ENCODE peak calls at places on chromosomes 2 and 18, in seven cellular contexts. P is aorta, Y is GM10248, W is AG10803, B is A172, L is EL, M is LoVo. I is an unnamed sample.

GRCh38 chr2:134657650-134658250 is 61.0 kb downstream of the TMEM163 start:
- DNase-seq in Y (no peak), W (no peak), M (no peak), B (peak; percentile 27), P (no peak), L (peak; percentile 9), I (peak; percentile 6)

GRCh38 chr2:6995406-6996117 is 78.3 kb downstream of the RNF144A start:
- DNase-seq in B (no peak), Y (no peak), P (no peak), M (no peak), W (no peak), L (no peak), I (no peak)

GRCh38 chr2:190863946-190864345 is 16.7 kb upstream of the GLS start:
- DNase-seq in P (no peak), W (peak; percentile 58), L (no peak), Y (no peak), B (no peak), M (no peak), I (no peak)

GRCh38 chr2:20378891-20379519 is 28.4 kb upstream of the PUM2 start:
- DNase-seq in M (peak; percentile 55), W (peak; percentile 80), B (peak; percentile 70), L (peak; percentile 85), Y (no peak), P (peak; percentile 95), I (peak; percentile 79)

GRCh38 chr18:69617888-69618287 is 217.2 kb downstream of the DOK6 start:
- DNase-seq in Y (no peak), P (no peak), M (no peak), L (peak; percentile 1), W (peak; percentile 76), B (no peak), I (no peak)

GRCh38 chr2:122061206-122061605 is 305.8 kb downstream of the TSN start:
- DNase-seq in L (no peak), Y (no peak), B (no peak), M (no peak), P (no peak), W (peak; percentile 5), I (peak; percentile 80)

GRCh38 chr18:67217551-67218166 is 298.9 kb downstream of the DSEL start:
- DNase-seq in P (no peak), M (peak; percentile 52), L (peak; percentile 65), B (peak; percentile 44), Y (peak; percentile 31), W (peak; percentile 75), I (peak; percentile 34)

GRCh38 chr2:182435754-182436153 is 8.9 kb upstream of the PDE1A start:
- DNase-seq in W (peak; percentile 6), M (no peak), Y (no peak), B (no peak), L (peak; percentile 20), P (no peak), I (no peak)

GRCh38 chr18:44039216-44039615 is 641.5 kb upstream of the SETBP1 start:
- DNase-seq in M (no peak), L (no peak), W (no peak), P (no peak), B (no peak), Y (no peak), I (no peak)

GRCh38 chr2:37500031-37500430 is 155.6 kb downstream of the QPCT start:
- DNase-seq in L (peak; percentile 48), Y (no peak), W (peak; percentile 40), P (no peak), B (no peak), M (no peak), I (no peak)

GRCh38 chr2:237674731-237675276 is 47.4 kb downstream of the LRRFIP1 start:
- DNase-seq in Y (peak; percentile 83), L (peak; percentile 79), M (no peak), W (peak; percentile 78), P (peak; percentile 93), B (peak; percentile 75), I (no peak)

GRCh38 chr2:209411718-209412117 is 12.1 kb upstream of the MAP2 start:
- DNase-seq in Y (no peak), M (no peak), P (no peak), W (no peak), B (no peak), L (peak; percentile 13), I (no peak)

GRCh38 chr18:48724455-48724854 is 185.6 kb downstream of the CTIF start:
- DNase-seq in Y (no peak), W (no peak), P (no peak), L (no peak), B (no peak), M (no peak), I (no peak)

GRCh38 chr2:130387804-130388203 is 31.9 kb downstream of the PTPN18 start:
- DNase-seq in Y (no peak), M (no peak), L (no peak), P (no peak), W (no peak), B (no peak), I (no peak)

GRCh38 chr2:54459037-54459441 is 2.9 kb downstream of the SPTBN1 start:
- DNase-seq in L (peak; percentile 50), P (no peak), M (no peak), Y (no peak), W (peak; percentile 78), B (peak; percentile 56), I (peak; percentile 81)

GRCh38 chr2:149080104-149080503 is 41.6 kb downstream of the LYPD6B start:
- DNase-seq in W (peak; percentile 50), Y (no peak), L (no peak), B (no peak), P (no peak), M (no peak), I (no peak)

GRCh38 chr18:13191779-13192178 is 26.8 kb upstream of the LDLRAD4 start:
- DNase-seq in L (no peak), W (no peak), P (no peak), B (no peak), M (no peak), Y (no peak), I (no peak)

GRCh38 chr2:43049836-43050796 is 176.3 kb downstream of the ZFP36L2 start:
- DNase-seq in M (no peak), Y (no peak), P (peak; percentile 52), W (no peak), L (no peak), B (no peak), I (no peak)

GRCh38 chr2:55888941-55889340 is 34.6 kb downstream of the EFEMP1 start:
- DNase-seq in B (no peak), Y (no peak), W (peak; percentile 42), M (no peak), L (peak; percentile 71), P (no peak), I (no peak)

GRCh38 chr2:200509227-200509607 is 651 bp downstream of the KCTD18 start:
- DNase-seq in Y (peak; percentile 32), M (no peak), P (no peak), W (peak; percentile 21), L (peak; percentile 19), B (peak; percentile 13), I (no peak)

GRCh38 chr2:239288951-239289481 is 111.8 kb downstream of the HDAC4 start:
- DNase-seq in Y (peak; percentile 72), P (peak; percentile 36), W (no peak), L (no peak), B (no peak), M (no peak), I (no peak)

GRCh38 chr18:59189746-59190145 is 30.2 kb upstream of the GRP start:
- DNase-seq in W (peak; percentile 34), Y (no peak), L (no peak), M (no peak), P (no peak), B (no peak), I (no peak)

GRCh38 chr2:121211251-121211650 is 73.8 kb downstream of the TFCP2L1 start:
- DNase-seq in L (no peak), W (no peak), P (no peak), M (peak; percentile 51), Y (no peak), B (no peak), I (no peak)

GRCh38 chr2:695111-695510 is 17.9 kb upstream of the TMEM18 start:
- DNase-seq in P (peak; percentile 83), B (no peak), L (no peak), W (no peak), Y (no peak), M (no peak), I (no peak)

GRCh38 chr2:150663143-150663542 is 175.7 kb upstream of the RND3 start:
- DNase-seq in L (peak; percentile 87), W (peak; percentile 92), Y (no peak), B (peak; percentile 90), M (no peak), P (no peak), I (no peak)

GRCh38 chr18:9642799-9643445 is 28.6 kb upstream of the PPP4R1 start:
- DNase-seq in L (peak; percentile 78), B (peak; percentile 46), M (no peak), P (no peak), Y (no peak), W (peak; percentile 42), I (no peak)

GRCh38 chr18:65018184-65018583 is 732.6 kb upstream of the CDH7 start:
- DNase-seq in L (no peak), Y (no peak), W (no peak), M (no peak), B (no peak), P (no peak), I (no peak)

GRCh38 chr18:75160315-75160714 is 48.6 kb downstream of the PTGR3 start:
- DNase-seq in W (peak; percentile 5), M (no peak), L (no peak), P (no peak), Y (no peak), B (no peak), I (no peak)

GRCh38 chr2:185531721-185532120 is 206.9 kb upstream of the FSIP2 start:
- DNase-seq in L (no peak), B (no peak), W (no peak), P (no peak), M (no peak), Y (no peak), I (no peak)

GRCh38 chr2:102637358-102637757 is 18.0 kb downstream of the SLC9A2 start:
- DNase-seq in Y (no peak), B (no peak), L (no peak), W (no peak), P (no peak), M (no peak), I (peak; percentile 60)

GRCh38 chr2:15591373-15591691 is 336 bp upstream of the DDX1 start:
- DNase-seq in M (no peak), L (no peak), W (no peak), P (no peak), Y (no peak), B (no peak), I (peak; percentile 2)

GRCh38 chr2:169862816-169863215 is 35.6 kb downstream of the UBR3 start:
- DNase-seq in P (no peak), B (no peak), W (no peak), M (no peak), L (no peak), Y (no peak), I (no peak)

GRCh38 chr2:226760412-226761194 is 39.0 kb downstream of the IRS1 start:
- DNase-seq in Y (no peak), B (peak; percentile 51), W (peak; percentile 95), P (no peak), M (no peak), L (peak; percentile 97), I (no peak)

GRCh38 chr18:27447530-27447929 is 262.4 kb upstream of the CHST9 start:
- DNase-seq in P (no peak), L (no peak), Y (no peak), W (no peak), M (no peak), B (no peak), I (no peak)

GRCh38 chr2:45353879-45354278 is 257.2 kb downstream of the SRBD1 start:
- DNase-seq in M (peak; percentile 35), P (no peak), L (peak; percentile 97), B (peak; percentile 88), W (peak; percentile 91), Y (peak; percentile 1), I (no peak)

GRCh38 chr18:6414723-6415362 is at the start of gene L3MBTL4:
- DNase-seq in B (no peak), P (no peak), W (no peak), Y (peak; percentile 74), M (peak; percentile 61), L (no peak), I (peak; percentile 1)

GRCh38 chr2:233061007-233061590 is 957 bp downstream of the INPP5D start:
- DNase-seq in W (no peak), L (no peak), B (no peak), Y (peak; percentile 81), P (peak; percentile 26), M (no peak), I (no peak)

GRCh38 chr2:216934623-216935022 is 74.8 kb upstream of the TNP1 start:
- DNase-seq in W (no peak), B (no peak), L (no peak), P (no peak), M (no peak), Y (no peak), I (no peak)